ENCODE peak calls at places on chromosomes 5 and 9, in seven cellular contexts. V is OCI-LY7, L is foreskin fibroblast, N is endothelial cell of umbilical vein, F is NB4, J is HL-60, D is endodermal cell. G is an unnamed sample.

GRCh38 chr5:78102498-78102897 is 192.0 kb downstream of the AP3B1 start:
- DNase-seq in L (no peak), F (no peak), D (no peak), N (no peak), V (no peak), J (no peak), G (no peak)

GRCh38 chr9:35424356-35425352 is 65.3 kb upstream of the RUSC2 start:
- DNase-seq in V (no peak), D (peak), J (no peak), L (no peak), N (no peak), F (no peak), G (no peak)

GRCh38 chr9:129761293-129761900 is 8.6 kb upstream of the PTGES start:
- DNase-seq in L (peak), D (no peak), V (no peak), J (no peak), N (no peak), F (no peak), G (peak)

GRCh38 chr5:16867585-16867953 is 68.5 kb downstream of the MYO10 start:
- DNase-seq in L (no peak), J (no peak), V (no peak), N (no peak), F (no peak), D (no peak), G (no peak)

GRCh38 chr5:35777358-35778087 is 79.2 kb upstream of the IL7R start:
- DNase-seq in F (peak), N (peak), D (peak), J (peak), L (peak), V (peak), G (peak)

GRCh38 chr5:168120416-168121137 is 170.9 kb upstream of the WWC1 start:
- DNase-seq in D (no peak), J (no peak), N (no peak), V (no peak), F (no peak), L (no peak), G (no peak)

GRCh38 chr5:41095324-41096101 is 24.4 kb upstream of the MROH2B start:
- DNase-seq in D (no peak), F (no peak), V (no peak), J (no peak), L (no peak), N (no peak), G (no peak)

GRCh38 chr5:67160985-67161384 is 35.6 kb downstream of the CD180 start:
- DNase-seq in F (no peak), L (peak), N (no peak), V (no peak), J (no peak), D (no peak), G (peak)

GRCh38 chr5:143106175-143106574 is 297.3 kb downstream of the NR3C1 start:
- DNase-seq in N (peak), F (peak), J (no peak), L (peak), D (no peak), V (peak), G (peak)

GRCh38 chr9:110919609-110920008 is 118.7 kb downstream of the LPAR1 start:
- DNase-seq in N (no peak), F (peak), V (no peak), D (no peak), J (no peak), L (peak), G (peak)

GRCh38 chr5:135489466-135490244 is 37.5 kb upstream of the TIFAB start:
- DNase-seq in D (peak), F (no peak), L (peak), J (no peak), N (no peak), V (no peak), G (peak)

GRCh38 chr9:16514131-16514530 is 356.3 kb downstream of the BNC2 start:
- DNase-seq in L (no peak), J (no peak), N (no peak), V (no peak), D (peak), F (no peak), G (no peak)
- H3K4me3 ChIP-seq in L (no peak), J (no peak), N (no peak), V (no peak), D (no peak), F (no peak), G (no peak)

DNA sequence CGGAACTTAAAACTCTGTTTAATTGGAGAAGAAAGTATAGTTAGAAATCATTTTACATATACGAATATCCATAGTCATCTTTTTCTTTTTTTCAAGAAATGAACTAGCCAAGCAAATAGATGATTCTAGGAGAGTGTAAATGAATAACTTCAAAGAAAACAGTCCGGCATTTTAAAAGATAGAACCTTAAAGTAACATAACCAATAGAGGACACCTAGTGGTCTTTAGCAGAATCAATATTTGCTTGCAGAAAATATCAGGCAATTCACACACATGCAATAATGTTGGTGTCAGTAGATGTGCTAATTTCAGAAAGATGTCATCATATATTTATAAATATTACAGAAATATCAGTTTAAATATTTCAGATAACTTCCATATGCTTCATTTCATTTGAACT is 57.1 kb downstream of the HCN1 start:
- DNase-seq in J (no peak), L (no peak), V (no peak), N (no peak), D (no peak), F (peak), G (peak)
- TF ChIP-seq CTCF in J (peak), L (no peak), V (peak), N (no peak), D (peak), F (peak), G (peak)

GRCh38 chr9:32378496-32378895 is 5.9 kb upstream of the ACO1 start:
- DNase-seq in F (peak), D (peak), J (peak), L (peak), N (peak), V (peak), G (peak)
- H3K4me3 ChIP-seq in F (no peak), D (no peak), J (no peak), L (no peak), N (no peak), V (peak), G (no peak)

DNA sequence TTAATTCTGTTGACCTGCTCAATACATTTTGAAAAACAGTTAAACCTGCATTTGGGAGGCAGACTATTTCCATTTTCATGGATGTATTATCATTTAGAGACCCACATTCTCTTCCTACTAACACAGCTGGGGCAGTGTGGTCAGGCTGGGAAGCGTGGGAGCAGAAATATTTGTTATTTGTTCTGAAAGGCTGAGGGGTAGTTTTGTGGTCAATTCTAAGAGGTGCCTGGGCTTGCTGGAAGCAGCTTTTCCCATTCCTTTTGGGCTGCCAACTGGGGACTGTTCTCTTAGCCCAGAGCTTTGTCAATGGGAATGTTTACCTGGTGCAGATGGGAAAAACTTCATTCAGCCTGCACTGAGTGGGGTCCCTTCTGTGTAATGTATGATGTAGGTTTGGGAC is 171.4 kb upstream of the DAP start:
- DNase-seq in D (no peak), N (no peak), F (no peak), L (no peak), J (no peak), V (no peak), G (no peak)
- TF ChIP-seq CTCF in D (no peak), N (no peak), F (no peak), L (no peak), J (no peak), V (no peak), G (no peak)

GRCh38 chr5:1570975-1571374 is 47.2 kb upstream of the LPCAT1 start:
- DNase-seq in D (no peak), F (no peak), L (no peak), V (no peak), J (no peak), N (no peak), G (no peak)

GRCh38 chr5:1565737-1566734 is 42.3 kb upstream of the LPCAT1 start:
- DNase-seq in F (no peak), L (no peak), J (no peak), N (no peak), V (no peak), D (no peak), G (no peak)

GRCh38 chr5:1564182-1564748 is 40.5 kb upstream of the LPCAT1 start:
- DNase-seq in F (peak), D (no peak), N (peak), J (peak), V (no peak), L (peak), G (peak)

GRCh38 chr5:1564824-1565736 is 41.3 kb upstream of the LPCAT1 start:
- DNase-seq in F (no peak), N (no peak), D (no peak), V (no peak), J (no peak), L (no peak), G (no peak)

DNA sequence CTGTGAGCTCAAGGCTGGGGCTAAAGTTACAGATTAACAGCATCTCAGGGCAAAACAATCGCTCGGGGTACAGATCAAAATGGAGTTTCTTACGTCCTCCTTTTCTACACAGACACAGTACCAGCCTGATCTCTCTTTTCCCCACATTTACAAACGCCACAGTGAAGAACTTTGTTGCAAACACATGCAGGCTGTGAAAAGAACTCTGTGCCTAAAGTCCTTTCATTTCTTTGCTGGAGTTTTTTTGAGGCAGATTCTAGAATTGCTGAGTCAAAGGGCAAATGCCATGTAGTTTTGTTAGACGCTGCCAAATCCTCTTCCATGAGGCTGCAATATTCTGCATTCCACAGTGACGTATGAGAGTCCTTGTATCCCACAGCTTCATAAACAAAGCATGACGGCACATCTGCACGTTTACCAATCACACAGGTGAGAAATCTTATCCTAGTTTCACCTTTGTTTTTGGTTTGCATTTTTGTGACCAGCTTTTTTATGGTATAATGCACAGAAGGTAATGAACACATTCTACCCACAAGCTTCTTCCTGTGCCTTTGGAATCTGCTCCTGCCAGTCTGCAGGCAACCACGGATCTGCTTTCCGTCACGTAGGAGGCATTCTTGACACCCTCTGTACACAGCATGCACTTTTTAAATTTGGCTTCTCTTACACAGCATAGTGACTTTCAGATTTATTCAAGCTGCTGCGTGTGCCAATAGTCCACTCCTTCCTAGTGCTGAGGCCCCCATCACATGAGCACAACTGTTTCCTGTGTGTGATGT is 44.6 kb upstream of the LPCAT1 start:
- DNase-seq in F (no peak), L (peak), N (peak), V (no peak), J (no peak), D (no peak), G (peak)
- H3K4me3 ChIP-seq in F (no peak), L (no peak), N (no peak), V (no peak), J (no peak), D (no peak), G (no peak)

DNA sequence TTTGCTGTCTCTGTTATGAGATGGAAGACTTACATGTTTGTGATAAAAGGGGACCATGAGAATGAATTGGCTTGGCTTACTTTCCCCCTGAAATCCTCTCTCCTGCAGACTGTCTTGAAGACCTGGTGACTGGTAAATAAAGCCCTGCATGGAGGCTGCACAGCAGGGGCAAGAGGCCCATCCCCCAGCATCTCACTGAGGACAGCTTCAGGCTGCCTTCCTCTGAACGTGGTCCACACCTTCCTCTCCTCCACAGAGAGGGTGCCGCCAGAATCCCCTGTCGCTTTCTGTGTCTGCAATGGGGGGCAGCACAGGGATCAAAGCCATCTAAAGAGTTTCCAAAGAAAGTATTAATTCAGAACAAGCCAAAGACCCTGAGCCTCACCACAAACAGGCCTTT is 94.6 kb downstream of the SYK start:
- DNase-seq in F (no peak), D (peak), V (no peak), L (no peak), N (no peak), J (no peak), G (no peak)
- TF ChIP-seq CTCF in F (no peak), D (no peak), V (no peak), L (no peak), N (no peak), J (no peak), G (no peak)

DNA sequence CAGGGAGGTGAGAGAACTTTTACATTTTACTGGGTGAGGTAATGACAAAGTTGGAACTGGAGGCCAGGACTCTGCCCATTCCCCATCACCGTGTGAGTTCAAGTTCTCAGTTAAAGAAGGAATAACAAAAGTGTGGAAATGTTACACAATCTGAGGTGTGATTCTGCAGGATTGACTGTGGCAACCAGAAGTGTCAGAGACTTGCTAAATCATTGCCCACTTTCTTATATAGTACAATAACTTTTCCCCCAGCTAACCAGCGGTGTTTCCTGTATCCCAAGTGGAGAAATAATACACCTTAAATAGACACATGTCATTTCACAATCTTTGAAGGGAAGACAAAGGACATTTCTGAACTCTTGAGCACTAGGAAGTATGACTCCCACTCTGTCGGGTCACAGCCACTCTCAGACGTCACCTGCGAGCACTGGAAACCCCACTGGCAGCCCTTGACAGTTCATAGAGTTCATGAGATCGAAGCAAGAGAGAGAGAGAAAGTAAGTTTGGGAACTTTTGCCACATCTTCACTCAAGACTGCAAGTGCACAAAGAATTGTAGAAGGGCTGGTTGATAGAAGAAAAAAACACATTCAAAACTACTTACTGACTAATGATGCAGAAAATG is 28.4 kb downstream of the PAX5 start:
- DNase-seq in V (no peak), D (no peak), J (no peak), L (no peak), N (no peak), F (no peak), G (no peak)
- H3K4me3 ChIP-seq in V (peak), D (no peak), J (no peak), L (no peak), N (no peak), F (no peak), G (no peak)

GRCh38 chr9:72627147-72627546 is 105.7 kb downstream of the TMC1 start:
- DNase-seq in N (no peak), V (no peak), J (no peak), D (no peak), L (no peak), F (no peak), G (no peak)
- TF ChIP-seq CTCF in N (no peak), V (no peak), J (no peak), D (no peak), L (no peak), F (no peak), G (no peak)

GRCh38 chr9:4815381-4815956 is 22.7 kb downstream of the RCL1 start:
- DNase-seq in J (no peak), V (no peak), D (no peak), L (no peak), N (no peak), F (no peak), G (no peak)
- H3K4me3 ChIP-seq in J (no peak), V (peak), D (no peak), L (no peak), N (no peak), F (no peak), G (no peak)

DNA sequence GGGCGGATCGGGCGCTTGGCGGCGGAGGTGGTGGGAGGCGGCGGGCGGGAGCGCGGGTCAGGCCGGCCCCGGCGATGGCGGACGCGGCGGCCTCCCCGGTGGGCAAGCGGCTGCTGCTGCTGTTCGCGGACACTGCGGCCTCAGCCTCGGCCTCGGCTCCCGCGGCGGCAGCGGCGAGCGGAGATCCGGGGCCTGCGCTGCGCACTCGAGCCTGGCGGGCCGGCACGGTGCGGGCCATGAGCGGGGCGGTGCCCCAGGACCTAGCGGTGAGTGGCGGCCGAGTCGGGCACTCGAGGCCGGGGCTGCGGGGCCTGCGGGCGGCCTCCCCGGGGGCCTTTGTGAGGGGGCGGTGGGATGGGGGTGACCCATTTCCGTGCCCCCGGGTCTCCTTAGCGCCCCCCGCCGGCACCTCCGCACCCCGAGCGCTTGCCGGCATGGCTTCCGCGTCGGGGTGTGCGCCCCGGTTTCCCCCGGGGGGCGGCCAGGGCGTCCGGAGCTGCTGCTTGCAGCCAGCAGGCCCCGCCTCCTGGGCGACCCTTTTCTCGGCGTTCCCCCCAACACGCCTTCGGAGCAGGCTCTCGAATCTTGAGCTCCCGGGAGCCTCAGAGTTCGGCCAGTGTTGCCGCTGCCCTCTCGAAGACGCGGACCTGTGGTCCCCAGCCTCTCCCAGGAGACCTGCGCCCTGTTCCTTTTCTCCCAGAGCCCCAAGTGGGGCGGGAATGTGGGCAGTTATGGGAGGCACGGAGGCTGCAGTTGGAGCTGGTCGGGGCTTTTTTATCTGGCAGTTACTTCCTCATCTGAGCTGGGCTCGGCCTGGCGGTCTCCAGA is 451 bp downstream of the KDM3B start:
- DNase-seq in F (peak), L (peak), V (peak), J (peak), N (peak), D (peak), G (peak)
- TF ChIP-seq CTCF in F (peak), L (peak), V (peak), J (no peak), N (peak), D (peak), G (no peak)

G was measured in fibroblast of mammary gland.